ENCODE peak calls at places on chromosomes 5 and 9, in seven cellular contexts. W is sigmoid colon; D is effector CD4-positive, alpha-beta T cell; Y is breast epithelium; V is left cardiac atrium; Q is stimulated activated CD4-positive, alpha-beta T cell treated with anti-CD3 and anti-CD28 coated beads, Interleukin-2, amount 100 ng/mL, for 4 hours; E is activated CD8-positive, alpha-beta memory T cell treated with anti-CD3 and anti-CD28 coated beads for 48 hours. P is an unnamed sample.

GRCh38 chr5:43075319-43076293 is 35.5 kb upstream of the ANXA2R start:
- DNase-seq in W (no peak), D (no peak), Y (no peak), V (peak), Q (no peak), E (no peak), P (no peak)

GRCh38 chr5:11468334-11469039 is 435.8 kb downstream of the CTNND2 start:
- DNase-seq in W (no peak), D (no peak), Y (no peak), V (no peak), Q (no peak), E (no peak), P (no peak)

GRCh38 chr9:3898371-3899218 is 372.8 kb upstream of the RFX3 start:
- DNase-seq in W (no peak), D (no peak), Y (no peak), V (peak), Q (no peak), E (no peak), P (no peak)

GRCh38 chr9:37953775-37954437 is 50.0 kb upstream of the SLC25A51 start:
- DNase-seq in W (no peak), D (no peak), Y (no peak), V (peak), Q (no peak), E (no peak), P (no peak)

GRCh38 chr9:127566351-127567001 is 45.6 kb upstream of the STXBP1 start:
- DNase-seq in W (no peak), D (no peak), Y (no peak), V (no peak), Q (no peak), E (no peak), P (no peak)

GRCh38 chr5:61632064-61632463 is 300.0 kb downstream of the ZSWIM6 start:
- DNase-seq in W (no peak), D (no peak), Y (no peak), V (no peak), Q (no peak), E (no peak), P (no peak)

GRCh38 chr9:113787871-113788270 is 88.2 kb upstream of the ZNF618 start:
- DNase-seq in W (no peak), D (no peak), Y (no peak), V (no peak), Q (no peak), E (no peak), P (no peak)

GRCh38 chr9:89020754-89021153 is 29.5 kb downstream of the S1PR3 start:
- DNase-seq in W (no peak), D (no peak), Y (no peak), V (no peak), Q (no peak), E (no peak), P (no peak)

GRCh38 chr5:98904786-98905185 is 24.0 kb downstream of the CHD1 start:
- DNase-seq in W (no peak), D (no peak), Y (no peak), V (no peak), Q (no peak), E (no peak), P (no peak)

GRCh38 chr5:36058776-36059175 is 7.9 kb downstream of the UGT3A2 start:
- DNase-seq in W (no peak), D (no peak), Y (no peak), V (no peak), Q (no peak), E (no peak), P (no peak)

GRCh38 chr9:121670447-121670846 is 19.0 kb downstream of the DAB2IP start:
- DNase-seq in W (peak), D (no peak), Y (no peak), V (peak), Q (no peak), E (no peak), P (no peak)

GRCh38 chr9:120616961-120617636 is 37.1 kb upstream of the CDK5RAP2 start:
- DNase-seq in W (no peak), D (no peak), Y (no peak), V (no peak), Q (no peak), E (no peak), P (no peak)

GRCh38 chr5:38321978-38322377 is 63.6 kb downstream of the EGFLAM start:
- DNase-seq in W (no peak), D (no peak), Y (no peak), V (no peak), Q (no peak), E (no peak), P (no peak)

GRCh38 chr5:139494832-139495231 is 12.3 kb upstream of the STING1 start:
- DNase-seq in W (no peak), D (no peak), Y (no peak), V (no peak), Q (no peak), E (no peak), P (no peak)

GRCh38 chr9:72292874-72293607 is 72.0 kb downstream of the ZFAND5 start:
- DNase-seq in W (no peak), D (no peak), Y (no peak), V (no peak), Q (no peak), E (no peak), P (no peak)

GRCh38 chr9:34744295-34745221 is 34.6 kb upstream of the CCL21 start:
- DNase-seq in W (peak), D (no peak), Y (no peak), V (peak), Q (no peak), E (no peak), P (no peak)

GRCh38 chr5:37112383-37112991 is 136.7 kb downstream of the CPLANE1 start:
- DNase-seq in W (no peak), D (no peak), Y (no peak), V (no peak), Q (no peak), E (no peak), P (no peak)

GRCh38 chr5:73968729-73969128 is 342.7 kb downstream of the ARHGEF28 start:
- DNase-seq in W (no peak), D (no peak), Y (peak), V (no peak), Q (no peak), E (no peak), P (no peak)

GRCh38 chr5:73274121-73274520 is 101.1 kb downstream of the TMEM174 start:
- DNase-seq in W (no peak), D (no peak), Y (no peak), V (no peak), Q (no peak), E (no peak), P (no peak)

GRCh38 chr5:8418049-8418426 is 549.1 kb downstream of the MTRR start:
- DNase-seq in W (no peak), D (no peak), Y (no peak), V (no peak), Q (no peak), E (no peak), P (no peak)

GRCh38 chr5:111968459-111968858 is 211.5 kb upstream of the NREP start:
- DNase-seq in W (no peak), D (no peak), Y (no peak), V (no peak), Q (no peak), E (no peak), P (no peak)

GRCh38 chr5:122484103-122484502 is 172.1 kb downstream of the SNCAIP start:
- DNase-seq in W (no peak), D (no peak), Y (no peak), V (no peak), Q (no peak), E (no peak), P (no peak)

GRCh38 chr5:32160228-32160627 is 13.9 kb downstream of the GOLPH3 start:
- DNase-seq in W (no peak), D (no peak), Y (no peak), V (no peak), Q (no peak), E (no peak), P (no peak)

GRCh38 chr9:107386396-107386795 is 103.2 kb downstream of the KLF4 start:
- DNase-seq in W (no peak), D (no peak), Y (no peak), V (no peak), Q (no peak), E (no peak), P (no peak)

GRCh38 chr5:14405267-14405666 is 176.3 kb upstream of the OTULINL start:
- DNase-seq in W (no peak), D (no peak), Y (no peak), V (no peak), Q (no peak), E (no peak), P (no peak)

GRCh38 chr5:146565764-146566163 is 49.8 kb upstream of the GPR151 start:
- DNase-seq in W (no peak), D (peak), Y (no peak), V (peak), Q (peak), E (peak), P (peak)

GRCh38 chr5:148005788-148006520 is 57.8 kb upstream of the SPINK5 start:
- DNase-seq in W (no peak), D (no peak), Y (no peak), V (no peak), Q (no peak), E (no peak), P (peak)

GRCh38 chr5:16936150-16937022 is at the start of gene MYO10:
- DNase-seq in W (peak), D (peak), Y (peak), V (peak), Q (peak), E (peak), P (no peak)

GRCh38 chr5:127001621-127002296 is 28.6 kb downstream of the MARCHF3 start:
- DNase-seq in W (no peak), D (no peak), Y (no peak), V (no peak), Q (no peak), E (no peak), P (no peak)